ENCODE peak calls at places on chromosomes 2 and 18, in eight cellular contexts. A is GDM1, U is progenitor cell of endocrine pancreas, X is non-pigmented ciliary epithelial cell, Y is NAMALWA, W is pancreas, S is nephron progenitor cell, D is tibial artery. Q is an unnamed sample.

GRCh38 chr18:50805732-50806131 is 14.1 kb downstream of the MRO start:
- DNase-seq in S (no peak), X (no peak), U (no peak), A (no peak), Y (no peak), D (no peak), W (no peak), Q (no peak)

GRCh38 chr2:26363323-26363722 is 16.7 kb upstream of the ADGRF3 start:
- DNase-seq in Y (no peak), X (no peak), U (no peak), D (no peak), S (no peak), W (no peak), A (no peak), Q (no peak)

GRCh38 chr2:116487336-116487735 is 1327.2 kb upstream of the DDX18 start:
- DNase-seq in U (no peak), X (no peak), S (no peak), D (no peak), W (no peak), Y (no peak), A (no peak), Q (no peak)

GRCh38 chr2:186459009-186459408 is 27.1 kb upstream of the ZC3H15 start:
- DNase-seq in S (no peak), X (peak), U (no peak), D (no peak), A (no peak), Y (peak), W (no peak), Q (no peak)

GRCh38 chr2:104871566-104872033 is 17.7 kb downstream of the POU3F3 start:
- DNase-seq in A (no peak), W (no peak), X (no peak), S (no peak), U (no peak), D (no peak), Y (no peak), Q (no peak)

GRCh38 chr2:84424152-84424551 is 34.9 kb downstream of the SUCLG1 start:
- DNase-seq in X (no peak), S (no peak), W (no peak), U (no peak), D (no peak), Y (peak), A (no peak), Q (no peak)

GRCh38 chr18:71902482-71902881 is 641.7 kb downstream of the CBLN2 start:
- DNase-seq in D (no peak), W (no peak), X (no peak), U (no peak), Y (no peak), A (no peak), S (no peak), Q (no peak)

GRCh38 chr18:8401606-8402005 is 207.6 kb upstream of the RAB12 start:
- DNase-seq in U (no peak), S (no peak), D (no peak), A (no peak), W (no peak), X (no peak), Y (no peak), Q (no peak)

GRCh38 chr18:11902522-11903292 is 5.4 kb downstream of the MPPE1 start:
- DNase-seq in X (no peak), S (no peak), D (no peak), W (no peak), U (no peak), Y (no peak), A (no peak), Q (no peak)

GRCh38 chr2:62489162-62489561 is 16.8 kb downstream of the TMEM17 start:
- DNase-seq in Y (no peak), U (no peak), A (no peak), D (no peak), X (no peak), S (no peak), W (no peak), Q (no peak)

GRCh38 chr18:63140038-63140450 is 179.5 kb downstream of the BCL2 start:
- DNase-seq in W (no peak), U (no peak), X (no peak), A (no peak), Y (peak), S (no peak), D (no peak), Q (no peak)

GRCh38 chr2:28401411-28401810 is 8.8 kb downstream of the FOSL2 start:
- DNase-seq in W (no peak), A (no peak), X (no peak), Y (no peak), S (no peak), D (no peak), U (no peak), Q (no peak)

GRCh38 chr2:168030862-168031624 is 216.4 kb downstream of the STK39 start:
- DNase-seq in U (no peak), A (no peak), W (no peak), Y (no peak), D (no peak), X (peak), S (no peak), Q (no peak)

GRCh38 chr2:173441222-173441621 is 86.5 kb downstream of the CDCA7 start:
- DNase-seq in A (no peak), U (no peak), X (no peak), Y (no peak), D (no peak), W (no peak), S (no peak), Q (no peak)

GRCh38 chr2:23427976-23428375 is 43.0 kb downstream of the KLHL29 start:
- DNase-seq in W (no peak), S (no peak), A (no peak), Y (no peak), D (no peak), X (no peak), U (no peak), Q (no peak)

GRCh38 chr18:62526098-62527025 is 3.5 kb downstream of the ZCCHC2 start:
- DNase-seq in S (peak), Y (peak), X (no peak), W (peak), A (peak), D (peak), U (peak), Q (peak)

GRCh38 chr2:120383631-120384477 is 37.9 kb downstream of the INHBB start:
- DNase-seq in A (no peak), X (no peak), Y (no peak), D (no peak), W (no peak), U (no peak), S (no peak), Q (no peak)

GRCh38 chr2:99695121-99695773 is 205.4 kb upstream of the REV1 start:
- DNase-seq in D (no peak), Y (no peak), W (no peak), U (no peak), S (no peak), A (no peak), X (no peak), Q (no peak)

GRCh38 chr18:48391863-48392262 is 17.3 kb downstream of the ZBTB7C start:
- DNase-seq in S (no peak), A (no peak), X (no peak), Y (no peak), W (no peak), U (no peak), D (no peak), Q (no peak)

GRCh38 chr18:8952796-8953760 is 149.4 kb upstream of the NDUFV2 start:
- DNase-seq in S (no peak), Y (no peak), D (no peak), X (peak), W (no peak), A (no peak), U (no peak), Q (no peak)

GRCh38 chr2:216776076-216776726 is 80.9 kb upstream of the IGFBP5 start:
- DNase-seq in W (no peak), D (no peak), X (no peak), Y (no peak), A (no peak), U (no peak), S (no peak), Q (no peak)

GRCh38 chr2:2273421-2273820 is 57.7 kb downstream of the MYT1L start:
- DNase-seq in X (no peak), S (no peak), W (no peak), Y (no peak), D (no peak), A (no peak), U (no peak), Q (no peak)

GRCh38 chr18:23498877-23499570 is 4.3 kb upstream of the RMC1 start:
- DNase-seq in W (peak), D (peak), U (no peak), X (no peak), A (peak), S (peak), Y (peak), Q (peak)

GRCh38 chr2:240605867-240606743 is 19.2 kb upstream of the GPR35 start:
- DNase-seq in U (no peak), A (no peak), S (no peak), W (no peak), X (no peak), D (peak), Y (no peak), Q (no peak)

GRCh38 chr18:55753643-55754255 is 165.8 kb upstream of the TCF4 start:
- DNase-seq in W (no peak), Y (no peak), U (no peak), A (no peak), X (no peak), D (no peak), S (no peak), Q (no peak)

GRCh38 chr2:168501456-168502065 is 45.5 kb downstream of the CERS6 start:
- DNase-seq in D (no peak), A (no peak), X (no peak), W (no peak), U (no peak), S (no peak), Y (no peak), Q (no peak)

GRCh38 chr2:118672571-118673158 is 174.8 kb downstream of the EN1 start:
- DNase-seq in X (no peak), S (no peak), Y (no peak), W (no peak), U (no peak), D (no peak), A (no peak), Q (no peak)

GRCh38 chr2:237354930-237355329 is 59.0 kb downstream of the COL6A3 start:
- DNase-seq in U (no peak), A (no peak), X (no peak), D (peak), S (no peak), Y (no peak), W (no peak), Q (no peak)